ENCODE peak calls at places on chromosomes 1 and 21, in nine cellular contexts. H is MM.1S, K is neural progenitor cell, U is PC-9, Z is GM23338, T is mesenchymal stem cell, P is HCT116, O is osteoblast, J is GM23248. Q is an unnamed sample.

GRCh38 chr1:196295766-196296165 is 312.5 kb downstream of the KCNT2 start:
- DNase-seq in H (no peak), K (no peak), U (no peak), Z (no peak), T (peak; percentile 22), P (no peak), O (peak; percentile 69), J (no peak), Q (peak; percentile 38)

GRCh38 chr21:45741691-45742090 is 98.2 kb downstream of the PCBP3 start:
- DNase-seq in H (no peak), K (no peak), U (no peak), Z (no peak), T (peak; percentile 5), P (no peak), O (no peak), J (no peak), Q (no peak)

GRCh38 chr21:31142600-31142999 is 104.3 kb upstream of the KRTAP19-8 start:
- DNase-seq in H (no peak), K (peak; percentile 42), U (no peak), Z (peak; percentile 59), T (no peak), P (no peak), O (no peak), J (no peak), Q (no peak)

GRCh38 chr1:67646145-67647035 is 38.6 kb upstream of the GADD45A start:
- DNase-seq in H (no peak), K (peak; percentile 85), U (peak; percentile 46), Z (no peak), T (peak; percentile 45), P (no peak), O (no peak), J (peak; percentile 11), Q (peak; percentile 64)

GRCh38 chr21:42311160-42311559 is 4.0 kb downstream of the TFF3 start:
- DNase-seq in H (no peak), K (no peak), U (no peak), Z (no peak), T (no peak), P (no peak), O (no peak), J (no peak), Q (no peak)

GRCh38 chr1:184242507-184242943 is 144.3 kb upstream of the C1orf21 start:
- DNase-seq in H (peak; percentile 44), K (peak; percentile 77), U (no peak), Z (peak; percentile 50), T (peak; percentile 83), P (no peak), O (no peak), J (peak; percentile 58), Q (peak; percentile 71)

GRCh38 chr1:39076799-39077148 is 50.6 kb downstream of the NDUFS5 start:
- DNase-seq in H (no peak), K (no peak), U (no peak), Z (no peak), T (no peak), P (no peak), O (peak; percentile 75), J (no peak), Q (no peak)

GRCh38 chr1:154474802-154475201 is 27.2 kb upstream of the TDRD10 start:
- DNase-seq in H (peak; percentile 3), K (no peak), U (peak; percentile 53), Z (no peak), T (peak; percentile 81), P (peak; percentile 73), O (peak; percentile 90), J (peak; percentile 76), Q (peak; percentile 94)

GRCh38 chr21:35509004-35509704 is 460.1 kb upstream of the RUNX1 start:
- DNase-seq in H (no peak), K (no peak), U (no peak), Z (no peak), T (peak; percentile 30), P (no peak), O (no peak), J (peak; percentile 23), Q (no peak)

GRCh38 chr1:107879927-107880326 is 85.1 kb downstream of the VAV3 start:
- DNase-seq in H (no peak), K (no peak), U (no peak), Z (no peak), T (no peak), P (no peak), O (no peak), J (no peak), Q (no peak)

GRCh38 chr1:229784834-229785233 is 158.8 kb downstream of the URB2 start:
- DNase-seq in H (no peak), K (no peak), U (no peak), Z (no peak), T (no peak), P (no peak), O (no peak), J (no peak), Q (no peak)

GRCh38 chr21:15138475-15138874 is 73.7 kb upstream of the NRIP1 start:
- DNase-seq in H (no peak), K (peak; percentile 6), U (no peak), Z (no peak), T (no peak), P (no peak), O (no peak), J (no peak), Q (no peak)

GRCh38 chr1:79059361-79059760 is 52.8 kb upstream of the ADGRL4 start:
- DNase-seq in H (no peak), K (no peak), U (no peak), Z (no peak), T (no peak), P (no peak), O (no peak), J (peak; percentile 26), Q (no peak)

GRCh38 chr1:40435471-40435870 is 14.8 kb upstream of the ZFP69B start:
- DNase-seq in H (no peak), K (no peak), U (no peak), Z (no peak), T (no peak), P (no peak), O (peak; percentile 17), J (peak; percentile 68), Q (peak; percentile 21)

GRCh38 chr21:42438316-42439205 is 34.9 kb downstream of the UBASH3A start:
- DNase-seq in H (no peak), K (no peak), U (no peak), Z (no peak), T (no peak), P (no peak), O (no peak), J (no peak), Q (no peak)

GRCh38 chr1:113534875-113535274 is 144.6 kb downstream of the MAGI3 start:
- DNase-seq in H (no peak), K (no peak), U (no peak), Z (no peak), T (no peak), P (no peak), O (no peak), J (peak; percentile 64), Q (no peak)

GRCh38 chr1:207298666-207299065 is 22.8 kb upstream of the CD55 start:
- DNase-seq in H (no peak), K (no peak), U (no peak), Z (no peak), T (no peak), P (no peak), O (no peak), J (peak; percentile 35), Q (no peak)
- H2AFZ ChIP-seq in H (no peak overlapping the region), K (no peak overlapping the region), U (peak overlapping the region; percentile 2), Z (peak overlapping the region; percentile 35), T (no peak overlapping the region), P (no peak overlapping the region), O (no peak overlapping the region), J (peak overlapping the region; percentile 1), Q (no peak overlapping the region)

GRCh38 chr1:56925193-56925592 is 40.6 kb downstream of the C8B start:
- DNase-seq in H (no peak), K (no peak), U (no peak), Z (no peak), T (no peak), P (no peak), O (no peak), J (no peak), Q (no peak)
- H3K27ac ChIP-seq in H (no peak overlapping the region), K (no peak overlapping the region), U (no peak overlapping the region), Z (no peak overlapping the region), T (no peak overlapping the region), P (no peak overlapping the region), O (no peak overlapping the region), J (no peak overlapping the region), Q (no peak overlapping the region)

GRCh38 chr1:53048960-53049573 is 12.9 kb upstream of the PODN start:
- DNase-seq in H (no peak), K (no peak), U (no peak), Z (no peak), T (no peak), P (no peak), O (no peak), J (no peak), Q (no peak)

GRCh38 chr1:53051676-53052075 is 10.3 kb upstream of the PODN start:
- DNase-seq in H (no peak), K (no peak), U (no peak), Z (no peak), T (no peak), P (no peak), O (no peak), J (no peak), Q (no peak)

GRCh38 chr1:53049574-53049967 is 12.4 kb upstream of the PODN start:
- DNase-seq in H (no peak), K (no peak), U (no peak), Z (no peak), T (no peak), P (no peak), O (no peak), J (no peak), Q (no peak)

GRCh38 chr1:53048345-53048737 is 13.7 kb upstream of the PODN start:
- DNase-seq in H (no peak), K (no peak), U (no peak), Z (no peak), T (peak; percentile 36), P (no peak), O (no peak), J (peak; percentile 51), Q (peak; percentile 59)

GRCh38 chr1:53050310-53050709 is 11.7 kb upstream of the PODN start:
- DNase-seq in H (no peak), K (no peak), U (no peak), Z (no peak), T (no peak), P (no peak), O (no peak), J (no peak), Q (no peak)
- H2AFZ ChIP-seq in H (no peak overlapping the region), K (no peak overlapping the region), U (no peak overlapping the region), Z (no peak overlapping the region), T (no peak overlapping the region), P (no peak overlapping the region), O (no peak overlapping the region), J (no peak overlapping the region), Q (no peak overlapping the region)

DNA sequence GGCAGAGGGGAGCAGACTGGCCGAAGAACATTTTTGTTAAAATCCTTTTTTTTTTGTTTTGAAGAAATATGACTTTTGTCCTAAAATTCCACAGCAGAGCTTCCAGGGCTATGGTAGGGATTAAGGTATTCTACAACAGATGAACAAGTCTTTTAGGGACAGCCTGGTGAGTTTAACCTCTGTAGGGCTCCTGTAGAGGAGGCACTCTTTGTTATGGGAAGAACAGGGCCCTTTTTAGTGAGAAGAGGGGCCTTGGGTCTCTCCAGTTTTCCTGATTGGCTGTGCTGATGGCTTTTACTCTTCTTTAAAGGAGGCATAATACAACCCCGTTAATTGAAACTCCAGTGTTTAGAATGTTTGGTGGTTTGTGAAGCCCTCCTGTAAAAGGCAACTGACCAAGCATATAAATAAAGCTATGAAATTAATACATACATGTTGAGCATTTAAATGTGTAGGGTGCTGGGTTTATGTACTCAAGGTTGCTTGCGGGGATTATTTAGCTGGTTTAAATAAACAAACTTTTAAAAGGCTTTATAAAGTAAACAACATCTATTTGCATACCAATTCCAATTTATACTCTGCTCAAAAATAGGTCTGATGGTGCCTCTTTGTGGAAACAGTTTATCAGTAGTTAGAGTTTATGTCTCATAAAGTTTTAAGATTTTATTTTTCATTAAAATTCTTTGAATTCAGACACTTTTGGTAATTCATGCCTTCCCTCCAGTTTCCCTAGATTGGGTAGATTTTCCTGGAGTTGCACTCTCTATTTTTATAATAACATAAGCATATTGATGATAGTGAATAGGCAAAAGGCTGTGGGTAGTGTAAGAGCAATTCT is 46.5 kb downstream of the PBX1 start:
- DNase-seq in H (no peak), K (peak; percentile 66), U (no peak), Z (peak; percentile 70), T (no peak), P (no peak), O (no peak), J (no peak), Q (no peak)
- H3K27ac ChIP-seq in H (no peak overlapping the region), K (peak overlapping the region; percentile 74), U (no peak overlapping the region), Z (peak overlapping the region; percentile 71), T (no peak overlapping the region), P (no peak overlapping the region), O (no peak overlapping the region), J (no peak overlapping the region), Q (no peak overlapping the region)